ENCODE peak calls at places on chromosomes 13 and 19, in nine cellular contexts. I is spleen, K is RCC 7860, F is SK-MEL-5, U is AG08396, D is stomach, L is HFF-Myc, W is cardiac fibroblast, O is HL-60. E is an unnamed sample.

GRCh38 chr13:113962975-113963374 is 10.9 kb downstream of the C13orf46 start:
- DNase-seq in F (no peak), K (no peak), O (no peak), D (no peak), L (no peak), U (no peak), W (no peak), I (peak), E (no peak)

GRCh38 chr13:44649118-44649455 is 73.0 kb upstream of the TSC22D1 start:
- DNase-seq in I (no peak), L (no peak), U (no peak), K (no peak), O (no peak), W (no peak), F (peak), D (no peak), E (no peak)

GRCh38 chr19:48646192-48646911 is 365 bp upstream of the CA11 start:
- DNase-seq in O (peak), K (peak), U (peak), F (peak), L (no peak), W (peak), I (peak), D (peak), E (peak)

GRCh38 chr13:51261610-51262249 is 39.5 kb downstream of the FAM124A start:
- DNase-seq in W (no peak), U (no peak), L (no peak), D (no peak), I (no peak), F (no peak), O (no peak), K (no peak), E (no peak)

GRCh38 chr13:30337061-30337601 is 29.8 kb upstream of the KATNAL1 start:
- DNase-seq in L (no peak), D (no peak), O (no peak), F (no peak), W (no peak), K (no peak), I (no peak), U (no peak), E (no peak)

GRCh38 chr19:7673995-7674667 is 2.8 kb upstream of the MCEMP1 start:
- DNase-seq in W (peak), I (peak), F (peak), O (peak), U (peak), K (peak), L (peak), D (peak), E (peak)

GRCh38 chr19:18429717-18430416 is 8.1 kb downstream of the ISYNA1 start:
- DNase-seq in I (no peak), K (no peak), L (no peak), D (no peak), W (no peak), U (no peak), O (no peak), F (no peak), E (no peak)

GRCh38 chr19:31372245-31372781 is 23.1 kb upstream of the TSHZ3 start:
- DNase-seq in F (no peak), O (no peak), I (no peak), U (no peak), L (no peak), W (no peak), K (no peak), D (no peak), E (no peak)

GRCh38 chr13:114068723-114069322 is 63.6 kb downstream of the RASA3 start:
- DNase-seq in W (peak), L (peak), U (peak), K (no peak), D (no peak), I (peak), F (peak), O (peak), E (no peak)

GRCh38 chr13:41455725-41456419 is 1.5 kb upstream of the RGCC start:
- DNase-seq in L (no peak), I (no peak), K (no peak), U (no peak), D (no peak), F (no peak), W (no peak), O (no peak), E (peak)

GRCh38 chr13:46388308-46388707 is 1.3 kb upstream of the RUBCNL start:
- DNase-seq in K (no peak), W (no peak), O (no peak), L (no peak), F (no peak), D (no peak), U (no peak), I (no peak), E (peak)

GRCh38 chr13:110416131-110416584 is 109.1 kb downstream of the COL4A2 start:
- DNase-seq in D (no peak), F (no peak), U (no peak), I (no peak), L (no peak), W (peak), O (no peak), K (no peak), E (no peak)

GRCh38 chr13:80973721-80974120 is 632.8 kb upstream of the SPRY2 start:
- DNase-seq in W (no peak), U (no peak), K (no peak), I (no peak), F (no peak), D (no peak), L (no peak), O (no peak), E (no peak)

GRCh38 chr19:4722671-4723464 is 774 bp downstream of the DPP9 start:
- DNase-seq in F (peak), W (peak), U (peak), I (no peak), L (no peak), K (no peak), D (peak), O (no peak), E (peak)